ENCODE peak calls at places on chromosomes 1 and 21, in ten cellular contexts. F is prostate gland; L is endodermal cell; N is right atrium auricular region; H is GM23338; W is brain microvascular endothelial cell; Y is PC-3; E is mesendoderm; A is CD4-positive, alpha-beta memory T cell; I is body of pancreas. X is an unnamed sample.

GRCh38 chr21:15682182-15682895 is 47.4 kb upstream of the USP25 start:
- DNase-seq in I (no peak), L (no peak), F (no peak), W (peak), H (no peak), N (no peak), Y (peak), A (no peak), E (no peak), X (peak)

GRCh38 chr1:22500476-22500875 is 48.8 kb downstream of the ZBTB40 start:
- DNase-seq in L (no peak), H (no peak), E (peak), I (peak), W (peak), F (no peak), N (no peak), A (no peak), Y (no peak), X (peak)

GRCh38 chr1:233113009-233113712 is 162.8 kb downstream of the NTPCR start:
- DNase-seq in F (peak), H (peak), N (peak), A (no peak), W (peak), Y (peak), I (peak), L (peak), E (peak), X (peak)

GRCh38 chr21:41671859-41672542 is 94.9 kb downstream of the RIPK4 start:
- DNase-seq in E (no peak), W (no peak), L (no peak), H (no peak), I (no peak), A (no peak), N (no peak), Y (no peak), F (no peak), X (no peak)

GRCh38 chr1:17274186-17275170 is 25.6 kb downstream of the PADI3 start:
- DNase-seq in L (peak), H (peak), A (no peak), I (peak), N (no peak), Y (peak), E (peak), W (peak), F (no peak), X (peak)

GRCh38 chr1:87329756-87330200 is 1.1 kb downstream of the LMO4 start:
- DNase-seq in I (no peak), L (no peak), H (no peak), Y (peak), N (no peak), W (no peak), F (no peak), E (peak), A (peak), X (no peak)

GRCh38 chr21:40512590-40512989 is 334.4 kb downstream of the DSCAM start:
- DNase-seq in I (no peak), H (peak), L (peak), N (no peak), W (no peak), F (no peak), E (peak), A (no peak), Y (peak), X (no peak)

GRCh38 chr1:169517544-169518186 is 31.9 kb upstream of the SLC19A2 start:
- DNase-seq in I (no peak), A (no peak), N (no peak), E (no peak), H (no peak), Y (peak), L (no peak), W (no peak), F (no peak), X (no peak)

GRCh38 chr1:38777464-38777957 is 82.1 kb downstream of the RRAGC start:
- DNase-seq in Y (no peak), N (peak), L (no peak), H (no peak), W (no peak), F (no peak), E (no peak), I (no peak), A (no peak), X (no peak)

GRCh38 chr1:228408869-228409805 is 2.5 kb upstream of the TRIM11 start:
- DNase-seq in Y (no peak), E (no peak), N (no peak), I (no peak), A (no peak), W (no peak), H (no peak), F (no peak), L (peak), X (no peak)

GRCh38 chr1:151728151-151728711 is 6.9 kb downstream of the RIIAD1 start:
- DNase-seq in N (no peak), I (no peak), W (peak), Y (no peak), A (no peak), E (peak), F (no peak), H (peak), L (peak), X (no peak)

GRCh38 chr21:37367301-37367757 is 756 bp downstream of the DYRK1A start:
- DNase-seq in I (peak), W (no peak), H (no peak), L (no peak), E (no peak), A (peak), Y (no peak), N (no peak), F (no peak), X (no peak)

GRCh38 chr1:84785231-84785630 is 95.0 kb upstream of the SSX2IP start:
- DNase-seq in E (no peak), A (no peak), Y (no peak), I (no peak), W (no peak), N (no peak), L (no peak), F (no peak), H (no peak), X (no peak)

GRCh38 chr1:209455666-209456065 is 127.8 kb upstream of the CAMK1G start:
- DNase-seq in I (no peak), L (no peak), N (no peak), H (no peak), F (no peak), W (no peak), A (no peak), E (peak), Y (no peak), X (no peak)

GRCh38 chr1:228341814-228342626 is 64.6 kb downstream of the TRIM11 start:
- DNase-seq in A (no peak), I (peak), H (no peak), N (no peak), E (no peak), W (no peak), Y (no peak), L (peak), F (no peak), X (peak)

GRCh38 chr1:204130989-204131892 is 20.6 kb downstream of the ETNK2 start:
- DNase-seq in N (no peak), H (peak), E (peak), W (peak), L (no peak), I (peak), A (no peak), F (no peak), Y (peak), X (no peak)

GRCh38 chr1:15343729-15344128 is 66.0 kb upstream of the EFHD2 start:
- DNase-seq in L (no peak), W (peak), A (no peak), E (no peak), H (peak), F (peak), I (peak), Y (no peak), N (no peak), X (no peak)

GRCh38 chr1:38944547-38944946 is 2.9 kb upstream of the RHBDL2 start:
- DNase-seq in A (no peak), E (no peak), F (no peak), H (no peak), W (no peak), N (no peak), I (no peak), Y (no peak), L (no peak), X (no peak)

GRCh38 chr1:201176931-201177330 is 13.7 kb upstream of the IGFN1 start:
- DNase-seq in I (no peak), H (no peak), F (no peak), Y (peak), A (no peak), L (peak), W (no peak), E (no peak), N (no peak), X (peak)

GRCh38 chr1:240000634-240001033 is 91.0 kb upstream of the FMN2 start:
- DNase-seq in F (no peak), Y (peak), E (no peak), N (no peak), W (peak), L (no peak), H (no peak), A (no peak), I (no peak), X (no peak)

GRCh38 chr1:24351918-24352637 is 32.9 kb downstream of the GRHL3 start:
- DNase-seq in Y (peak), H (no peak), I (no peak), W (peak), F (no peak), A (no peak), E (no peak), L (no peak), N (no peak), X (no peak)

GRCh38 chr1:145872421-145872891 is 13.2 kb downstream of the ANKRD35 start:
- DNase-seq in Y (no peak), L (peak), I (no peak), E (peak), W (no peak), A (no peak), N (peak), H (peak), F (peak), X (no peak)

GRCh38 chr1:171141336-171142051 is 43.6 kb upstream of the FMO2 start:
- DNase-seq in E (peak), I (no peak), F (no peak), N (peak), H (peak), W (peak), Y (no peak), A (no peak), L (peak), X (no peak)

GRCh38 chr1:168387781-168388760 is 107.4 kb downstream of the TBX19 start:
- DNase-seq in L (peak), W (no peak), F (no peak), Y (no peak), H (peak), N (no peak), A (no peak), I (no peak), E (no peak), X (no peak)

GRCh38 chr1:205273551-205273982 is 45.8 kb downstream of the TMCC2 start:
- DNase-seq in H (peak), F (peak), W (peak), Y (peak), N (peak), L (peak), I (peak), E (peak), A (peak), X (peak)

GRCh38 chr1:204507317-204508105 is 8.7 kb upstream of the MDM4 start:
- DNase-seq in I (no peak), L (peak), N (no peak), H (peak), W (peak), F (no peak), A (no peak), E (peak), Y (peak), X (peak)

GRCh38 chr1:213982814-213983588 is 4.8 kb upstream of the PROX1 start:
- DNase-seq in I (peak), L (peak), N (no peak), Y (no peak), A (no peak), H (peak), E (peak), W (no peak), F (no peak), X (no peak)

GRCh38 chr1:87121732-87122163 is 206.9 kb upstream of the LMO4 start:
- DNase-seq in F (no peak), E (no peak), N (peak), Y (no peak), I (no peak), H (no peak), A (no peak), L (peak), W (no peak), X (no peak)

GRCh38 chr1:84573481-84573966 is 716 bp downstream of the CTBS start:
- DNase-seq in I (no peak), F (no peak), Y (no peak), L (no peak), N (no peak), W (peak), H (no peak), A (no peak), E (no peak), X (peak)

GRCh38 chr1:212457740-212458338 is 25.1 kb downstream of the NENF start:
- DNase-seq in N (no peak), F (no peak), E (peak), H (peak), I (peak), W (peak), A (peak), L (peak), Y (peak), X (peak)

GRCh38 chr1:41044197-41044596 is 22.7 kb upstream of the SLFNL1 start:
- DNase-seq in A (no peak), W (no peak), H (no peak), E (no peak), I (no peak), N (no peak), Y (no peak), F (no peak), L (no peak), X (peak)

GRCh38 chr1:34426325-34426896 is 249.7 kb downstream of the C1orf94 start:
- DNase-seq in W (no peak), E (no peak), F (no peak), A (no peak), H (no peak), Y (no peak), I (no peak), L (no peak), N (no peak), X (peak)

GRCh38 chr1:111219466-111220286 is 7.8 kb upstream of the CHI3L2 start:
- DNase-seq in I (no peak), Y (no peak), F (no peak), E (peak), L (peak), W (no peak), H (no peak), A (no peak), N (no peak), X (no peak)

DNA sequence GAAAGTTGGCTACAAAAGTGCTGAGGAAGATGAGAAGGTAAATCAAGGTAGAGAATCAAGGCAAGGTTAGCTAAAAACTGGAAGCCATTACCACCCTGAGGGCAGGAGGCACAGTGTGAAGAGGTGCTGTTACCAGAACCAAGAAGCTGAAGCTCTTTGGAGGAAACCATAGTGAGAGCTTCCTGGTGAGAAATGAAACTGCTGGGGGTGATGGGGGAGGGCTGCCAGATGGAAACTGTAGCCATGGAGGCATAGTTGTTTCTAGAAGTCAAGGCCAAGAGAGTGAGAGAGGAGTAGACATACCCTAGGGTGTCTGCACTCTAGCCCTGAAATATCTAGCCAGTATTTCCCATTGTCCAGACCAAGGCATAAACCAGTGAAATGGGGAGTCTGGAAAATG is 28.7 kb downstream of the IFI44 start:
- DNase-seq in N (no peak), L (no peak), A (no peak), H (no peak), Y (no peak), I (no peak), E (no peak), F (no peak), W (no peak), X (no peak)
- H3K27ac ChIP-seq in N (no peak), L (no peak), A (no peak), H (no peak), Y (no peak), I (no peak), E (no peak), F (no peak), W (no peak), X (no peak)

DNA sequence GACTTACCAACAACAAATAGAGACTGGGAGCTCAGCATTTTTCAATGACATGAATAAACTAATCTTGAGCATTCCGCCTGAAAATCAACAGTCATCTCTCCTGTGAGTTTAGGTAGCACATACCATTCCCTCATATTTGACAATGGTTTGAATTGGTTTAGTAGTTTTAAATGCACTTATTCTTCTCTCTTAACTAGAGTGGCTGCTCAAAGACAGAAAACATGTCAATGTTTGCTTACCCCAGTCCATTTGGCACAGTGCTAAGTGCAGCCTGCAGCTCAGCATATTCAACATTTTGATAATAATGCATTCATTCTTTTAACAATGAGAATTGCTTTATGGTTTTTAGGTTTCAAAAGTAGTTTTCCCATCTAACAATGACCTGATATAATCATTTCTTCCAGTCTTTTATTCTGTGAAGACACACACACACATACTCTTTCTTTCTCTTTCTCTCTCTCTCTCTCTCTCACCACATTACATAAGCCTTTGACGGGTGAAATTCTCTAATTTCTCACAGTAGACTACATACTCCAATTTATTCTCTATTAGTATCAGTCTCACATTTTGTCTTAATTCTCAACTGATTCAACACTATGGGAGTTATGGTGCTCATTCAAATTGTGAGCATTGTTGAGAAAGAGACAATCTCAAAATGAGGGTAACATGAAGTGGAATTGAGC is 432.3 kb downstream of the LRRIQ3 start:
- DNase-seq in H (no peak), E (no peak), Y (no peak), F (no peak), A (no peak), W (no peak), L (no peak), I (no peak), N (no peak), X (no peak)
- H3K4me3 ChIP-seq in H (no peak), E (no peak), Y (no peak), F (no peak), A (no peak), W (no peak), L (no peak), I (no peak), N (no peak), X (no peak)

GRCh38 chr1:77533660-77534295 is 148.7 kb downstream of the ZZZ3 start:
- DNase-seq in A (peak), L (peak), F (peak), N (peak), I (peak), E (peak), W (no peak), Y (peak), H (peak), X (peak)
- H3K27ac ChIP-seq in A (no peak), L (no peak), F (no peak), N (no peak), I (no peak), E (no peak), W (no peak), Y (no peak), H (no peak), X (no peak)

GRCh38 chr1:215081566-215082531 is 688 bp upstream of the KCNK2 start:
- DNase-seq in A (no peak), L (peak), E (peak), W (no peak), I (no peak), Y (no peak), F (no peak), N (no peak), H (peak), X (no peak)
- H3K4me3 ChIP-seq in A (no peak), L (peak), E (no peak), W (peak), I (no peak), Y (peak), F (no peak), N (no peak), H (peak), X (no peak)

DNA sequence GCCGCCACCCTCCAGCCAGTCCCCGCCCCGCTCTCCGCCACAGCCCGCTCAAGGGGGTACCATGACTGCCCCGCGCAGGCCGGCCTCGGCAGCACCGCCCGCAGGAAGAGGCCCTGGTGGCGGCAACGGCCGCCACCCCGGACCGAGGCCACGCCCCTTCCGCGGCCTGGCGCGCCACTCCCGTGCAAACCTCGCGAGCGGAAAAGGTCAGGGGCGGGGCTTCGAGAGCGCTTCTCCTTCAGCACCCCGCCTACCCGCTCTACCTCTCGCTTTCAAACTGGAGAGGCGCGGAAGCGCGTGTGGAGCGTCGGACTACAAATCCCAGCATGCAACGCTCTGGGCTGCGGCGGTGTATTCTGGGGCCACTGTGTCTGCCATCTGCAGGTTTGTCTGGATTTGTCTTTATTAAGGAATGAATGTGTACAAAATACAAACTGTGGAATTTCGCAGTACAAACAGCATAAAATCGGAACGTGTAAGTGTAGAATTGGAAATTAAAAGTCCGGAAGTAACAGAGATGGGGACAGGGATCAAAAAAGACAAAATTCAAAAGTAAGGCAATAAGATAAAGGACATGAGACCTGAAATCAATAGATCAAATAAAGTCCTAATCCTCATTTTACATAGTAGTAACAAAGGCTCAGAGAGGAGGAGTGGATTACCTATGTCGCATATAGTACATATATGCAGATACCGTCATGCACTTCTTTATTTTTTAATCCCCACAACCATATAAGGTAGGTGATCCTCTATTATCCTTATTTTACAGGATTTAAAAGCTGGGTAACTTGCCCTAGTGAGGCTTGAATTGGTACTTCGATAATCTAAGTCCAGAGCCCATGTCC is 464 bp upstream of the ADSS2 start:
- DNase-seq in A (peak), E (peak), Y (peak), H (peak), L (peak), W (peak), F (peak), N (peak), I (peak), X (peak)
- H3K27ac ChIP-seq in A (peak), E (no peak), Y (peak), H (peak), L (peak), W (no peak), F (peak), N (peak), I (peak), X (no peak)

GRCh38 chr21:38447611-38448010 is 50.7 kb downstream of the ERG start:
- DNase-seq in F (no peak), I (no peak), Y (no peak), N (no peak), E (no peak), H (no peak), L (no peak), W (no peak), A (no peak), X (no peak)
- H3K4me3 ChIP-seq in F (no peak), I (no peak), Y (no peak), N (no peak), E (no peak), H (no peak), L (no peak), W (no peak), A (no peak), X (no peak)